ENCODE peak calls at places on chromosomes 11 and 22, in four cellular contexts. R, I, S and W are unnamed samples.

GRCh38 chr11:125956371-125956770 is 10.5 kb downstream of the VSIG10L2 start:
- DNase-seq in S (no peak), R (no peak), I (peak), W (no peak)

GRCh38 chr11:124402326-124402922 is 3.6 kb upstream of the OR8B3 start:
- DNase-seq in S (peak), I (no peak), R (peak), W (peak)

GRCh38 chr11:13283636-13284035 is 6.0 kb downstream of the BMAL1 start:
- DNase-seq in S (no peak), I (no peak), R (no peak), W (no peak)

GRCh38 chr11:125091247-125091876 is 20.1 kb downstream of the TMEM218 start:
- DNase-seq in I (peak), R (peak), S (peak), W (no peak)

GRCh38 chr11:61549177-61549576 is 31.7 kb downstream of the SYT7 start:
- DNase-seq in S (no peak), R (no peak), I (no peak), W (no peak)

GRCh38 chr11:3836903-3837302 is 3.9 kb downstream of the RHOG start:
- DNase-seq in S (no peak), I (no peak), R (no peak), W (no peak)

GRCh38 chr22:46051646-46052045 is 74.7 kb upstream of the WNT7B start:
- DNase-seq in R (no peak), I (peak), S (no peak), W (no peak)

GRCh38 chr11:102581091-102581490 is 44.0 kb downstream of the MMP20 start:
- DNase-seq in R (no peak), S (no peak), I (no peak), W (no peak)

GRCh38 chr11:103091441-103091809 is 535 bp downstream of the DCUN1D5 start:
- DNase-seq in S (no peak), R (peak), I (peak), W (no peak)

GRCh38 chr11:43399983-43400630 is 41.4 kb downstream of the TTC17 start:
- DNase-seq in I (no peak), R (no peak), S (no peak), W (no peak)

GRCh38 chr11:133163463-133164419 is 368.6 kb downstream of the OPCML start:
- DNase-seq in S (peak), R (peak), I (no peak), W (no peak)

GRCh38 chr22:41052661-41053490 is 39.5 kb upstream of the EP300 start:
- DNase-seq in I (no peak), R (peak), S (no peak), W (no peak)

GRCh38 chr22:37509026-37509886 is 10.0 kb downstream of the CARD10 start:
- DNase-seq in S (no peak), R (no peak), I (no peak), W (no peak)

GRCh38 chr11:61075891-61076290 is 26.4 kb upstream of the CD5 start:
- DNase-seq in I (no peak), R (peak), S (no peak), W (no peak)

GRCh38 chr11:14073821-14074529 is 111.5 kb downstream of the SPON1 start:
- DNase-seq in R (no peak), S (no peak), I (peak), W (no peak)

GRCh38 chr22:25696763-25697710 is 45.0 kb upstream of the MYO18B start:
- DNase-seq in S (no peak), I (no peak), R (no peak), W (no peak)

GRCh38 chr11:59556115-59556882 is 45.0 kb downstream of the OR4D9 start:
- DNase-seq in R (peak), I (peak), S (peak), W (no peak)

GRCh38 chr22:36238348-36239149 is 778 bp downstream of the APOL2 start:
- DNase-seq in R (no peak), S (peak), I (no peak), W (no peak)

GRCh38 chr11:10497371-10498021 is 42.4 kb downstream of the AMPD3 start:
- DNase-seq in I (peak), R (no peak), S (no peak), W (peak)

DNA sequence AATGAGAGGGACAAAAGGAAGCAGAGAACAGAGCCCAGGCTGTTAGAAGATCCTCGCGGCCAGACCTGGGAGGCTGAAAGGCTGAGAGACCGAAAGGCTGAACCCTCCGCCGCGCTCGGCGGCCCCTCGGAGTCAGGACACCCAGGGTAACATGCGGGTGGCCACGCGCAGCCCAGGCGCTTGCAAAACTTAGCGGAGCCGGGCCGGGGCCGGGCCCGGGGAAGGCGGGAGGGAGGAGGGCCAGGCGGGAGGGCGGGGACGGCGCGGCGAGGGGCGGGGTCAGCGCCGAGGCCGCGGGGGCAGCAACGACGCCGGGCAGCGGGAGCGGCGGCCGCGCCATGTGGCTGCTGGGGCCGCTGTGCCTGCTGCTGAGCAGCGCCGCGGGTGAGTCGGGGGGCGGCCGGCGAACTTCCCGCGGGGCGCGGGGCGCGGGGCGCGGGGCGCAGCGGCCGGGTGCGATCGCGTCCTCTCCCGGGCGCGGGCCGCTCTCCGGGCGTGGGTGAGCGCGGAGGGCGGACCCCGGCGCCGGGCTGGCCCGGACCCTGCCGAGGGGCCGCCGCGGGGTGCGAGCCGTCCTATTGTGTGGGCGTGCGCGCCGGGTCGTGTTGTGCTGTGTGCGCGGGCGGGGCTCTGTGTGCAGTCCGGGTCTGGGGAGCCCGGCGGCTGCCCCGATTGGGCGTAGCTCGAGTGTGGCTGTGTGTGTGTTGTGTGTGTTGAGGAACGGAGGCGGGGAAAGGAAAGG is at the start of gene LDLRAD3:
- DNase-seq in S (peak), R (peak), I (peak), W (peak)
- TF ChIP-seq POLR2AphosphoS5 in S (no peak), R (no peak), I (peak), W (peak)

GRCh38 chr22:22986008-22986407 is 84.3 kb upstream of the GNAZ start:
- DNase-seq in I (no peak), R (no peak), S (peak), W (no peak)

GRCh38 chr22:22989856-22990255 is 80.5 kb upstream of the GNAZ start:
- DNase-seq in I (no peak), S (peak), R (no peak), W (no peak)

GRCh38 chr22:22986640-22987039 is 83.7 kb upstream of the GNAZ start:
- DNase-seq in R (no peak), I (no peak), S (peak), W (no peak)

GRCh38 chr22:22988785-22989184 is 81.5 kb upstream of the GNAZ start:
- DNase-seq in R (no peak), S (no peak), I (no peak), W (no peak)

DNA sequence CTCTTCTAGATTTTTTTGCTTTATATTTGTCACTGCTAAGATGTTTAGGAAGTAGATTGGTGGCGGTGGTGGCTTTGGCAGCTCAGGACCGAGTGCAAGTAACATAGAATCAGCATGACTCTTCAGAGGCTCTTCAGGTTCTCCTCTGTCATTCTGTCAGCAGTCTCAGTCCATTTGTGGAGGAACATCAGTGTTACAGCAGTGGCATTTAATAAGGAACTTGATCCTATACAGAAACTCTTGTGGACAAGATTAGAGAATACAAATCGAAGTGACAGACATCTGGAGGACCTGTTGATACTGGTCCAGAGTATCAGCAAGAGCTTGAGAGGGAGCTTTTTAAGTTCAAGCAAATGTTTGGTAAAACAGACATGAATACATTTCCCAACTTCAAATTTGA is 82.2 kb upstream of the GNAZ start:
- DNase-seq in S (peak), I (no peak), R (no peak), W (no peak)
- TF ChIP-seq POLR2A in S (no peak), I (no peak), R (no peak), W (no peak)

DNA sequence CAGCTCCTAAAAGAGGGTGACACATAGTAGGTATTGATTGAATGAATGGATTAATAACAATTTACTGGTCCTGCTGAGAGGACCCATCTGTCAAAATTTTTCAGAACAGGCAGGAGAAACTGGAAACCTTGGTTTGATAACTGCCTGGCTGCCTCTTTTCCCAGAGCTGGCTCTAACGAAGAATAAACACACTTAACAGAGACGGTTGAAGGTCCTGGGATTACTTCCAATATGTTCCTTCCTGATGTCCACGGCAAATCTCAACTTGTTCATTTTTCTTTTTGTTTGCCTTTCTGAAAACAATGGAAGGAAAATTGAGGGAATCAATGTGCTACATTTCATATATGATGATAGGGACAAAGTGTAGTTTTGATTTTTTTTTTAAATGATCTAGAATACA is 76.5 kb upstream of the SYT13 start:
- DNase-seq in R (no peak), I (no peak), S (no peak), W (no peak)
- TF ChIP-seq POLR2AphosphoS5 in R (no peak), I (no peak), S (no peak), W (no peak)

GRCh38 chr11:1387961-1388762 is 1.6 kb upstream of the BRSK2 start:
- DNase-seq in S (no peak), R (peak), I (no peak), W (no peak)

GRCh38 chr11:1389932-1390587 is at the start of gene BRSK2:
- DNase-seq in R (no peak), S (no peak), I (no peak), W (no peak)

GRCh38 chr11:1388763-1389102 is 1.0 kb upstream of the BRSK2 start:
- DNase-seq in S (no peak), I (no peak), R (no peak), W (no peak)

GRCh38 chr11:1389103-1389931 is 417 bp upstream of the BRSK2 start:
- DNase-seq in S (peak), I (peak), R (peak), W (peak)

GRCh38 chr11:1387521-1387920 is 2.2 kb upstream of the BRSK2 start:
- DNase-seq in R (no peak), I (no peak), S (no peak), W (no peak)
- TF ChIP-seq POLR2A in R (no peak), I (no peak), S (no peak), W (no peak)

DNA sequence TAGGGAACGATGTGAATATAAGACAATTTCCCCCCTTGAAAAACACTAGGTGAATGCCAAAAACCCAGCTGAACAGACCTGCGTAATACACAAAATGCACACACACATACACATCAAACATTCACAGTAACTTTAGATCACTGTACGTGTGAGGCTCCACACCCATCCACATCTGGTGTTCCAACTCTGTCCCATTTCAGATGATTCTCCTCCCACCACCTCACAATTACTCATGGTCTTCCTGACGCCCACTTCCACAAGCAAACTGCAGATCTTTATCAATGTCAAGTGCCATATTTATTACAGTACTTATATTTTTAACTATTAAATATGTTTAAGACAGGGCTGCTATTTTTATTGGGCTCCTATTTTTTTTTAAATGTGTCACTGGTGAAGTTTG is 57.9 kb upstream of the TENM4 start:
- DNase-seq in I (no peak), R (no peak), S (no peak), W (no peak)
- TF ChIP-seq POLR2AphosphoS5 in I (no peak), R (no peak), S (no peak), W (no peak)

GRCh38 chr11:74581954-74582547 is 10.3 kb upstream of the POLD3 start:
- DNase-seq in R (no peak), S (no peak), I (no peak), W (no peak)
- TF ChIP-seq POLR2A in R (no peak), S (no peak), I (no peak), W (no peak)

GRCh38 chr11:77506857-77507256 is 33.0 kb upstream of the PAK1 start:
- DNase-seq in I (no peak), R (no peak), S (no peak), W (no peak)
- TF ChIP-seq POLR2AphosphoS5 in I (no peak), R (no peak), S (no peak), W (no peak)

GRCh38 chr11:33721291-33721840 is 14.9 kb downstream of the CD59 start:
- DNase-seq in R (no peak), S (no peak), I (no peak), W (no peak)

GRCh38 chr11:33721984-33722383 is 14.2 kb downstream of the CD59 start:
- DNase-seq in R (no peak), I (no peak), S (no peak), W (no peak)

GRCh38 chr11:33724644-33725035 is 11.6 kb downstream of the CD59 start:
- DNase-seq in R (no peak), S (no peak), I (peak), W (no peak)

GRCh38 chr11:33723238-33723881 is 12.9 kb downstream of the CD59 start:
- DNase-seq in S (peak), R (no peak), I (no peak), W (no peak)

DNA sequence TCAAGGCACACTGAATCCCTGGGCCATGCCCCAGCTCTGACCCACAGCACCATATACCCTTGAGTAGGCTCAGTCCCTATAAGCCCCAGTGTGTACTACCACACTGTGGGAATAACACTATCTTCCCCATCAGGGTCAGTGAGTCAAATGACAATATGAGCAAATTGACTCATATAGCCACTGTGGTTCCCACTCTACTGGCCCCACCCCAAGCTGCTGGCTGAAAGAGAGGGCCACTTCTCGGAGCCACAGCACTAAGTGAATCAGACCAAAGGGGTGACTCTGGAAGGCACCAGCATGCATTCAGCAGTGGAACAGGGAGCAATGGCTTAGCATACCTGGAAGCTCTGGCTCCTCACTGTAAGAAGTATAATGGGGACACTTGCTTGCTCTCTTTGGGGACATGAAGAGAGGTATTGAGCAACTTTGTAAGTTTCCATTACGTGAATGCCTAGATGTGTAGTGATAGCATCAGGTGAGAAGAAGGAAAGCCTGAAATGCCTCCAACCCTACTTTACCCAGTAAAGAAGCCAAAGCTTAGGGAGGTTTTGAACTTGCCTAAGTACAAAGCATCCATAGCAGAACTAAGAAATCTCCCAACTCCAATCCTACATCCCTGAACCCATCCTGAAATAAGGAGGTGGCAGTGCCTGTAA is 13.5 kb downstream of the CD59 start:
- DNase-seq in S (peak), R (no peak), I (no peak), W (no peak)
- TF ChIP-seq POLR2A in S (no peak), R (no peak), I (no peak), W (no peak)